ENCODE peak calls at places on chromosomes 5 and 9, in four cellular contexts. One of them, this sample, is unnamed.

GRCh38 chr9:126474786-126475485 is 138.8 kb upstream of the LMX1B start:
- DNase-seq in HepG2: no peak
- DNase-seq in GM12878: no peak
- DNase-seq in K562: no peak
- DNase-seq in this sample: no peak

GRCh38 chr5:1916041-1917001 is 33.6 kb upstream of the IRX4 start:
- DNase-seq in HepG2: no peak
- DNase-seq in GM12878: no peak
- DNase-seq in K562: no peak
- DNase-seq in this sample: no peak

GRCh38 chr5:125612356-125613149 is 810.7 kb upstream of the GRAMD2B start:
- DNase-seq in HepG2: no peak
- DNase-seq in GM12878: no peak
- DNase-seq in K562: no peak
- DNase-seq in this sample: no peak

GRCh38 chr5:8340739-8341344 is 471.9 kb downstream of the MTRR start:
- DNase-seq in HepG2: peak
- DNase-seq in GM12878: no peak
- DNase-seq in K562: no peak
- DNase-seq in this sample: no peak

GRCh38 chr5:114316167-114316566 is 45.7 kb upstream of the KCNN2 start:
- DNase-seq in HepG2: no peak
- DNase-seq in GM12878: no peak
- DNase-seq in K562: no peak
- DNase-seq in this sample: no peak

GRCh38 chr5:178282391-178282790 is 49.8 kb upstream of the PHYKPL start:
- DNase-seq in HepG2: no peak
- DNase-seq in GM12878: no peak
- DNase-seq in K562: no peak
- DNase-seq in this sample: no peak

GRCh38 chr5:72438141-72438540 is 69.1 kb downstream of the ZNF366 start:
- DNase-seq in HepG2: no peak
- DNase-seq in GM12878: no peak
- DNase-seq in K562: no peak
- DNase-seq in this sample: no peak

GRCh38 chr5:154778534-154778933 is 23.4 kb downstream of the LARP1 start:
- DNase-seq in HepG2: no peak
- DNase-seq in GM12878: no peak
- DNase-seq in K562: no peak
- DNase-seq in this sample: no peak

GRCh38 chr9:108245331-108245730 is 610.5 kb downstream of the ACTL7B start:
- DNase-seq in HepG2: no peak
- DNase-seq in GM12878: no peak
- DNase-seq in K562: no peak
- DNase-seq in this sample: no peak

GRCh38 chr9:90340421-90340820 is 302.2 kb downstream of the DIRAS2 start:
- DNase-seq in HepG2: no peak
- DNase-seq in GM12878: no peak
- DNase-seq in K562: no peak
- DNase-seq in this sample: no peak

GRCh38 chr9:90343360-90343759 is 299.3 kb downstream of the DIRAS2 start:
- DNase-seq in HepG2: no peak
- DNase-seq in GM12878: no peak
- DNase-seq in K562: no peak
- DNase-seq in this sample: no peak

GRCh38 chr9:90342607-90343006 is 300.0 kb downstream of the DIRAS2 start:
- DNase-seq in HepG2: no peak
- DNase-seq in GM12878: no peak
- DNase-seq in K562: no peak
- DNase-seq in this sample: no peak

DNA sequence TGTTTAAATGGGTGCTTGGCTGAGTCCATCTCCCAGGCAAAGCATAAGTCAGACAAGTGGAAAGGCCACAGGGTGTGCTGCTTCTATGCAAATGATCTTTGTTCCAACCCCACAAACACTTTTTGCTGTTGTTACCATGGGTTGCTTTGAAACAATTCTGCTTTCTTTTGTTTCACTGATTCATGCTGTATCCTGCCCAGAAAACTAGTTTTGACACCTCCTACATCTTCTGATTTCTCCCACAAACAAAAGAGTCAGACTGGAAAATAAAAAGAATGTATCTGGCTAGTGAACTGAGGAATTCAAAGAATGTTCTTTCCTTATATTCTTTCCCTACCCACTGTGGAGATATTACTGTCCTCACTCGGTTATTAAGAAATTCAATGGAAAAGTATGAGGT is 298.6 kb downstream of the DIRAS2 start:
- DNase-seq in HepG2: no peak
- DNase-seq in GM12878: no peak
- DNase-seq in K562: no peak
- DNase-seq in this sample: no peak
- TF ChIP-seq ETV6 in HepG2: no peak
- TF ChIP-seq ETV6 in GM12878: no peak
- TF ChIP-seq ETV6 in K562: no peak
- TF ChIP-seq ETV6 in this sample: no peak

GRCh38 chr5:96067902-96068614 is 106.4 kb upstream of the ELL2 start:
- DNase-seq in HepG2: no peak
- DNase-seq in GM12878: no peak
- DNase-seq in K562: no peak
- DNase-seq in this sample: no peak
- TF ChIP-seq TCF7 in HepG2: no peak
- TF ChIP-seq TCF7 in GM12878: no peak
- TF ChIP-seq TCF7 in K562: no peak
- TF ChIP-seq TCF7 in this sample: no peak

DNA sequence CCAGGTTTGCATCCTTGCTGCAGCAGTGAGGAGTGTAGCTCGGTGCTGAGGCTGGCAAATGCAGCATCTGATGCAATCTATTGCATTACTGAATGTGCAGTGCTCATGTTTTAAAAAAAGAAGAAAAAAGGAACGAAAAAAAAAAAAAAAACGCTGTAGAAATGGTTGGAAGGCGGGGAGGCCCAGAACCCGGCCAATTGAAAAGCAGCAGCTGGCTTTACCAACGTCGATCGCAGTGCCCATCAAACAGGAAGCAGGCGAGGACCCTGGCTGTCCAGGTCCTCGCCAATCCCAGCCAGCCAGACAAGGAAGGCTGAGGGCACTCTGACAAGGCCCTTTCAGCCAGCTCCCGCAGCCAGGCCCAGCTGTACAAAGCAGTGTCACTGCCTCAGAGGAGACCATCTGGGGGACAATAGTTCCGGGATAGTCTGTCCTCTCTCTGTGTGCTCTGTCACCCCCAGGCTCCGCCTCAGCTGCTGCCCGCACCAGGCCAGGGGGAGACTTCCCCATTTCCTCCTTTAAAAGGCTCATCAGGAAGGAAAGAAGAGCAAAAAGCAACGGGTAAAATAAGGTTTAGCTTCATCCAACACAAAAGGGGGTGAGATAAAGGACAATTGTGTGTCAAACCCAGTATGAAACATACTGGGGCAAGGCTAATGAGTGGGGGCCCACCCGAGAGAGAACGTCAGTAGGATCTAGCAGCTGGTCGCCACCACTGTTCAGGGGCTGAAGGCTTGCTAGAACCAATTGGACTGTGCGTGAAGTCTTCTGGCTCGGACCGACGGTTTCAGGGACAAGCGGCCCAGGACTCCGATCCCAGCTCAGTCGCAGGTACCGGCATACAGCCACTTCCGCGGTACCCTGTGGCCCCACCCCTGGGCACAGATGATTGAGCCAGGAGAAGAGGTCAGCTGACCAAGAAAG is 21.6 kb upstream of the CPEB4 start:
- DNase-seq in HepG2: no peak
- DNase-seq in GM12878: no peak
- DNase-seq in K562: peak
- DNase-seq in this sample: no peak
- TF ChIP-seq ETV6 in HepG2: no peak
- TF ChIP-seq ETV6 in GM12878: no peak
- TF ChIP-seq ETV6 in K562: no peak
- TF ChIP-seq ETV6 in this sample: no peak

DNA sequence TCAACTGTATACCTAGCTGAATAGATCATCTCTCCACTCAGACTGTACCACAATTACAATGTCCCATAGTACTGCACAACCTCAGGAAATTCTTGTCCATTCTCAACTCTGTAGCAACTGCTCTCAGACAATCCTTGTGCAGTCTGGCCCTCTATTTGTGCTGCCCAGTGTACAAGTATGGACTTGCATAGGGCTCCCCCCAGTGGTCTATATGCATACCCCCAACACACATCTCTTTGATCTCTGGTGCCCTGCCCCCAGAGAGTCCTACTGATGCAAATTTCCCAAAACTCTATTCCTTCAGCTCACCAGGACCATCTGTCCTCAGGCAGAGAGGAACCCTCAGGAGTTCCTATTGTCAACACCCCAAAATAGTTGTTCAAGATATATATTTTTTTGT is 205.3 kb downstream of the SLCO4C1 start:
- DNase-seq in HepG2: peak
- DNase-seq in GM12878: no peak
- DNase-seq in K562: peak
- DNase-seq in this sample: peak
- TF ChIP-seq TCF7 in HepG2: peak
- TF ChIP-seq TCF7 in GM12878: peak
- TF ChIP-seq TCF7 in K562: no peak
- TF ChIP-seq TCF7 in this sample: no peak

GRCh38 chr5:31273631-31274378 is 80.3 kb downstream of the CDH6 start:
- DNase-seq in HepG2: no peak
- DNase-seq in GM12878: peak
- DNase-seq in K562: no peak
- DNase-seq in this sample: no peak

GRCh38 chr5:31273161-31273560 is 79.7 kb downstream of the CDH6 start:
- DNase-seq in HepG2: no peak
- DNase-seq in GM12878: no peak
- DNase-seq in K562: no peak
- DNase-seq in this sample: no peak

GRCh38 chr5:31269259-31269658 is 75.8 kb downstream of the CDH6 start:
- DNase-seq in HepG2: no peak
- DNase-seq in GM12878: no peak
- DNase-seq in K562: no peak
- DNase-seq in this sample: no peak

GRCh38 chr5:31271567-31271966 is 78.1 kb downstream of the CDH6 start:
- DNase-seq in HepG2: no peak
- DNase-seq in GM12878: no peak
- DNase-seq in K562: no peak
- DNase-seq in this sample: no peak

DNA sequence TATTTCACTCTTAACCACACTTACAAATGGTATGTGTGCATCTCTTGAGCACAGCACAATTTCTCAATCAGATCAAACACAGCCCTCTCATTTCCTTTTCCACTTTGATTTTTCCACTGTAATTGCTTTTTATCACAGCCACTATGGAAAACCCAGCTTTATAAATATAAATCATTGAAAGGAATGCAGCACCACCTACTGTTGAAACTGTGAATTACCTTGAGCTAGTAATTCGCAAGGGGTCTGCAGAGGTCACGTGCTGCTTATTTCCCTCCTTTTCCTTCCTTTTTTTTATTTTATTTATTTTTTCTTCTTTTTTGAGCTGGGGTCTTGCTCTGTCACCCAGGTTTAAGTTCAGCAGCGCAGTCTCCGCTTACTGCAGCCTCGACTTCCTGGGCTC is 76.9 kb downstream of the CDH6 start:
- DNase-seq in HepG2: peak
- DNase-seq in GM12878: no peak
- DNase-seq in K562: peak
- DNase-seq in this sample: no peak
- TF ChIP-seq ETV6 in HepG2: no peak
- TF ChIP-seq ETV6 in GM12878: no peak
- TF ChIP-seq ETV6 in K562: no peak
- TF ChIP-seq ETV6 in this sample: no peak

GRCh38 chr9:37146372-37146771 is 26.0 kb downstream of the ZCCHC7 start:
- DNase-seq in HepG2: no peak
- DNase-seq in GM12878: peak
- DNase-seq in K562: no peak
- DNase-seq in this sample: no peak

GRCh38 chr9:37151802-37152201 is 31.4 kb downstream of the ZCCHC7 start:
- DNase-seq in HepG2: no peak
- DNase-seq in GM12878: no peak
- DNase-seq in K562: no peak
- DNase-seq in this sample: no peak

GRCh38 chr9:37149646-37150308 is 29.4 kb downstream of the ZCCHC7 start:
- DNase-seq in HepG2: no peak
- DNase-seq in GM12878: no peak
- DNase-seq in K562: no peak
- DNase-seq in this sample: no peak

GRCh38 chr9:37144762-37145161 is 24.4 kb downstream of the ZCCHC7 start:
- DNase-seq in HepG2: peak
- DNase-seq in GM12878: peak
- DNase-seq in K562: no peak
- DNase-seq in this sample: no peak

DNA sequence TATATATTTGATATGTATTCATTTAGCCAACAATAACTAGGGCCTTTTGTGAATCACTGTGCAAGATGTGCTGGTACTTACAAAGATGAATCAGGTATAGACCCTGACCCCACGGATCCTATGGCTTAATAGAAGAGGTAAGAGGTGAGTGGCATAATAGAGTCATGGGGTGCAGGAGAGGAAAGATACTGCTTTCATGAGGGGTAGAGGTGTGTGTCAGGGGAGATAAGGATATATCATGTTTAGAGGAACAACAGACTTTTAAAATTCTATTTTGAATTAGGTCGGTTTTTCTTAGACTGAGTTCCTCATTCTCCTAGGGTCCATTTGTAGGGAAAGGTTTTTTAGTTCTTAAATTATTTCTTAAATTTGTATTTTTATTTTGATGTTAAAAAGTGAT is 27.8 kb downstream of the ZCCHC7 start:
- DNase-seq in HepG2: no peak
- DNase-seq in GM12878: no peak
- DNase-seq in K562: no peak
- DNase-seq in this sample: no peak
- TF ChIP-seq TCF7 in HepG2: no peak
- TF ChIP-seq TCF7 in GM12878: no peak
- TF ChIP-seq TCF7 in K562: no peak
- TF ChIP-seq TCF7 in this sample: no peak

DNA sequence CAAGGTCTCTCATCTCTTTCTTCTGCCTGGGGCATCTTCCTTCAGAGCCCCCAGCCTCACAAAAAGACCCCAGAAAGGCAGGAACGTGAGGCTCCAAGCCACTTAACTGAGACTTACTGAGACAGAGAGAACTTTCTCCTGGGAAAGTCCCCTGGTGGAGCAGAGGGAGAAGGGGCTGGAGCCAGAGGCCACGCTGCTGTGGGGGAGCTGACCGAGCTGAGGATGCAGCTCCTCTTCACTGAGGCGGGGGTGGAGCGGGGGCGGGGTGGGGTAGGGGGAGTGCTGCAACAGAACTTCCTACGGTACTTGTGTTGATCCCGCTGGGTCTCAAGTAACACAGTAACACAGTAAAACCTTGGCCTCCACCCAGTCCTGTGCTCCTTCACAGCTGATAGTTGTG is 204.0 kb downstream of the FSTL4 start:
- DNase-seq in HepG2: no peak
- DNase-seq in GM12878: no peak
- DNase-seq in K562: no peak
- DNase-seq in this sample: no peak
- TF ChIP-seq ETV6 in HepG2: no peak
- TF ChIP-seq ETV6 in GM12878: no peak
- TF ChIP-seq ETV6 in K562: no peak
- TF ChIP-seq ETV6 in this sample: no peak

This sample was measured in WTC11.